ENCODE peak calls at places on chromosomes 6 and 20, in eight cellular contexts. A is HS-27A; R is mesothelial cell of epicardium; V is adrenal gland; W is AG04450; T is cerebellar cortex; M is ecto neural progenitor cell; F is stimulated activated CD4-positive, alpha-beta T cell treated with anti-CD3 and anti-CD28 coated beads, Interleukin-12 subunit alpha, Interleukin-12 subunit beta, amount 100 ng/mL, for 48 hours. D is an unnamed sample.

GRCh38 chr6:10465633-10466499 is 51.0 kb upstream of the TFAP2A start:
- DNase-seq in A (no peak), R (peak), V (peak), W (no peak), T (peak), M (peak), F (peak), D (no peak)

GRCh38 chr6:24520929-24521546 is 26.3 kb downstream of the ALDH5A1 start:
- DNase-seq in A (no peak), R (no peak), V (peak), W (no peak), T (peak), M (peak), F (peak), D (no peak)

GRCh38 chr6:33886673-33887144 is 82.9 kb upstream of the MLN start:
- DNase-seq in A (no peak), R (no peak), V (no peak), W (peak), T (no peak), M (no peak), F (no peak), D (no peak)

GRCh38 chr6:52993461-52993860 is 1.6 kb downstream of the GSTA4 start:
- DNase-seq in A (no peak), R (no peak), V (no peak), W (no peak), T (peak), M (no peak), F (no peak), D (no peak)

GRCh38 chr20:20138301-20139064 is 86.2 kb downstream of the CFAP61 start:
- DNase-seq in A (no peak), R (no peak), V (no peak), W (no peak), T (no peak), M (no peak), F (no peak), D (no peak)

GRCh38 chr20:57594092-57594911 is 25.9 kb downstream of the ZBP1 start:
- DNase-seq in A (peak), R (peak), V (peak), W (no peak), T (peak), M (peak), F (peak), D (peak)

GRCh38 chr6:83057705-83058321 is 7.8 kb downstream of the UBE3D start:
- DNase-seq in A (no peak), R (peak), V (peak), W (no peak), T (peak), M (peak), F (no peak), D (no peak)

GRCh38 chr6:136550330-136551071 is at the start of gene MAP7:
- DNase-seq in A (no peak), R (peak), V (peak), W (no peak), T (peak), M (peak), F (peak), D (peak)

GRCh38 chr6:75481394-75481793 is 12.2 kb downstream of the FILIP1 start:
- DNase-seq in A (no peak), R (no peak), V (no peak), W (peak), T (no peak), M (no peak), F (no peak), D (no peak)

GRCh38 chr6:168247456-168248147 is 72.0 kb downstream of the DACT2 start:
- DNase-seq in A (no peak), R (no peak), V (no peak), W (no peak), T (peak), M (no peak), F (no peak), D (no peak)

GRCh38 chr6:43681303-43681702 is 6.3 kb downstream of the MRPS18A start:
- DNase-seq in A (no peak), R (no peak), V (no peak), W (no peak), T (no peak), M (no peak), F (no peak), D (no peak)

GRCh38 chr20:44548171-44548678 is 26.4 kb upstream of the SERINC3 start:
- DNase-seq in A (no peak), R (no peak), V (no peak), W (no peak), T (no peak), M (no peak), F (no peak), D (no peak)

GRCh38 chr6:83707829-83708545 is 914 bp downstream of the SNAP91 start:
- DNase-seq in A (no peak), R (peak), V (no peak), W (no peak), T (peak), M (peak), F (no peak), D (peak)

GRCh38 chr6:165987483-165988305 is 180.0 kb downstream of the TBXT start:
- DNase-seq in A (no peak), R (peak), V (peak), W (peak), T (peak), M (peak), F (no peak), D (no peak)

GRCh38 chr6:155117266-155117665 is 122.2 kb downstream of the TIAM2 start:
- DNase-seq in A (peak), R (no peak), V (no peak), W (peak), T (no peak), M (no peak), F (no peak), D (no peak)

GRCh38 chr20:39660251-39660650 is 698.1 kb downstream of the DHX35 start:
- DNase-seq in A (no peak), R (no peak), V (no peak), W (no peak), T (no peak), M (no peak), F (no peak), D (no peak)

GRCh38 chr6:160379464-160379863 is 31.3 kb downstream of the SLC22A3 start:
- DNase-seq in A (no peak), R (no peak), V (no peak), W (no peak), T (no peak), M (no peak), F (no peak), D (no peak)

GRCh38 chr6:79617521-79617941 is 13.6 kb upstream of the SH3BGRL2 start:
- DNase-seq in A (no peak), R (no peak), V (no peak), W (no peak), T (no peak), M (no peak), F (no peak), D (no peak)

GRCh38 chr6:38696345-38696744 is 6.6 kb downstream of the GLO1 start:
- DNase-seq in A (no peak), R (no peak), V (no peak), W (no peak), T (no peak), M (no peak), F (no peak), D (no peak)

GRCh38 chr6:14721103-14721758 is 524.6 kb upstream of the JARID2 start:
- DNase-seq in A (no peak), R (no peak), V (no peak), W (no peak), T (no peak), M (no peak), F (no peak), D (no peak)

GRCh38 chr6:142942805-142943227 is 2.2 kb downstream of the HIVEP2 start:
- DNase-seq in A (no peak), R (no peak), V (no peak), W (no peak), T (peak), M (no peak), F (no peak), D (no peak)

GRCh38 chr6:57173886-57174510 is 1.9 kb downstream of the BAG2 start:
- DNase-seq in A (no peak), R (no peak), V (no peak), W (no peak), T (peak), M (no peak), F (no peak), D (no peak)

GRCh38 chr20:50859161-50859560 is 64.3 kb downstream of the BCAS4 start:
- DNase-seq in A (no peak), R (no peak), V (no peak), W (no peak), T (no peak), M (no peak), F (no peak), D (no peak)

GRCh38 chr20:21360686-21361085 is 36.6 kb downstream of the NKX2-4 start:
- DNase-seq in A (no peak), R (no peak), V (no peak), W (no peak), T (no peak), M (no peak), F (no peak), D (no peak)

GRCh38 chr20:24991897-24992419 is 593 bp downstream of the APMAP start:
- DNase-seq in A (no peak), R (peak), V (no peak), W (no peak), T (no peak), M (no peak), F (no peak), D (no peak)